ENCODE peak calls at places on chromosome 15, in nine cellular contexts. S is K562, O is HepG2, K is H9, J is IMR-90, X is DND-41, U is SK-N-SH, C is neural progenitor cell, Y is endothelial cell of umbilical vein. F is an unnamed sample.

GRCh38 chr15:41828747-41829270 is 917 bp downstream of the JMJD7 start:
- DNase-seq in S (no peak), O (no peak), K (no peak), J (peak; percentile 32), X (no peak), U (no peak), C (no peak), Y (peak; percentile 55), F (peak; percentile 26)

GRCh38 chr15:95610945-95611344 is 719.6 kb upstream of the NR2F2 start:
- DNase-seq in S (no peak), O (no peak), K (no peak), J (no peak), X (no peak), U (no peak), C (peak; percentile 74), Y (no peak), F (no peak)

GRCh38 chr15:42775431-42775830 is 38.5 kb upstream of the CDAN1 start:
- DNase-seq in S (no peak), O (no peak), K (no peak), J (no peak), X (no peak), U (no peak), C (no peak), Y (no peak), F (no peak)

GRCh38 chr15:31511707-31512310 is 185.2 kb downstream of the KLF13 start:
- DNase-seq in S (no peak), O (no peak), K (peak; percentile 6), J (no peak), X (no peak), U (no peak), C (no peak), Y (peak; percentile 33), F (no peak)

GRCh38 chr15:74130089-74130848 is at the start of gene ISLR2:
- DNase-seq in S (peak; percentile 45), O (no peak), K (no peak), J (no peak), X (no peak), U (peak; percentile 87), C (peak; percentile 67), Y (no peak), F (no peak)

GRCh38 chr15:25796395-25796794 is 66.7 kb downstream of the ATP10A start:
- DNase-seq in S (no peak), O (no peak), K (peak; percentile 7), J (no peak), X (no peak), U (no peak), C (no peak), Y (no peak), F (no peak)

GRCh38 chr15:33226559-33227181 is 32.2 kb upstream of the FMN1 start:
- DNase-seq in S (peak; percentile 10), O (no peak), K (peak; percentile 33), J (no peak), X (peak; percentile 70), U (peak; percentile 32), C (peak; percentile 33), Y (peak; percentile 58), F (peak; percentile 54)

GRCh38 chr15:99385865-99386264 is 134.6 kb downstream of the LRRC28 start:
- DNase-seq in S (no peak), O (peak; percentile 51), K (no peak), J (peak; percentile 52), X (no peak), U (no peak), C (no peak), Y (peak; percentile 53), F (no peak)

GRCh38 chr15:43550527-43551363 is 33.3 kb downstream of the MAP1A start:
- DNase-seq in S (no peak), O (no peak), K (no peak), J (peak; percentile 59), X (no peak), U (no peak), C (no peak), Y (no peak), F (no peak)

GRCh38 chr15:59996498-59997041 is 7.5 kb upstream of the FOXB1 start:
- DNase-seq in S (no peak), O (peak; percentile 14), K (peak; percentile 54), J (no peak), X (no peak), U (peak; percentile 15), C (no peak), Y (no peak), F (no peak)

GRCh38 chr15:79960502-79961217 is 10.3 kb downstream of the BCL2A1 start:
- DNase-seq in S (no peak), O (peak; percentile 45), K (no peak), J (peak; percentile 28), X (no peak), U (no peak), C (no peak), Y (no peak), F (no peak)
- H3K4me1 ChIP-seq in S (no peaks in the 10 kb centered on the region), O (peaks cover 37% of the 10 kb centered on the region), K (no peaks in the 10 kb centered on the region), J (peaks cover 6% of the 10 kb centered on the region), X (no peaks in the 10 kb centered on the region), U (no peaks in the 10 kb centered on the region), C (no peaks in the 10 kb centered on the region), Y (no peaks in the 10 kb centered on the region), F (no peaks in the 10 kb centered on the region)

DNA sequence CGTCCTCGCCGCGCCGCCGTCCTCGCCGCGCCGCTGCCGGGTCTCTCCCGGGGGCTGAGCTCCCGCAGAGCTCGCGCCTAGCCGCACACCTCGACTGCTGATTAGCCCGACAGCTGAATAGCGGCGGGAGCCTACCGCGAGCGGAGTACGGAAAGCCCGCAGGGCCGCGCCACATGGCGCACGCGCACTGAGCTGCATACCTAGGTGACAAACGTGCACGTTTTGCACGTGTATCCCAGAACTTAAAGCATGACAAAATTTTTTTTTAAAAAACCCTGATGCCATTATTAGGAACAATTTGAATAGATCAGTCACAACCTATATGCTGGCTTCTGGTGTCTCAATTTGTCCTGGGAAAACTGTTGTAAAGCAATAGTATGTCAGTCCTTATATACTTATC is at the start of gene GOLGA8A:
- DNase-seq in S (peak; percentile 88), O (peak; percentile 26), K (peak; percentile 70), J (peak; percentile 51), X (no peak), U (peak; percentile 85), C (peak; percentile 89), Y (peak; percentile 81), F (peak; percentile 55)
- H3K9ac ChIP-seq in S (peak within 1 kb of the TSS; percentile 75), O (peak within 1 kb of the TSS; percentile 49), K (no peak within 1 kb of the TSS), J (peak within 1 kb of the TSS; percentile 9), X (no peak within 1 kb of the TSS), U (peak within 1 kb of the TSS; percentile 53), C (peak within 1 kb of the TSS; percentile 68), Y (peak within 1 kb of the TSS; percentile 31), F (peak within 1 kb of the TSS; percentile 13)

DNA sequence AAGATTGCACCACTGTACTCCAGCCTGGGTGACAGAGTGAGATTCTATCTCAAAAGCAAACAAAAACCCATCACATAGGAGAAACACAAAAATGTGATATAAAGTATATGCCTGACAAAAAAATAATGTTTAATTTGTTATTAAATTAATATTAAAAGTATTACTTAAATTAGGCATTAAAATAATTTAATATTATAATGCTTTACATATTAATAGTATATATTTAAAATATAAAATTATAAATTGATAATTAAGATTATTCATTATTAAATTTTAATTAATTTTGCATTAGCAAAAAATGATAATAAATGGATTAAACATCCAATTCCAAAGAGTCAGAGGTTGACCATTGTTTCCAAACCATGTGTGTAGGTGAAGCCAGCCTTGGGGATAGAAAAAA is 22.0 kb upstream of the GABRA5 start:
- DNase-seq in S (no peak), O (no peak), K (no peak), J (no peak), X (no peak), U (no peak), C (no peak), Y (no peak), F (no peak)
- TF ChIP-seq CTCF in S (no peak), O (no peak), K (no peak), J (no peak), X (no peak), U (no peak), C (no peak), Y (no peak), F (no peak)

GRCh38 chr15:78574944-78575343 is 9.6 kb downstream of the CHRNA5 start:
- DNase-seq in S (no peak), O (no peak), K (no peak), J (no peak), X (no peak), U (no peak), C (no peak), Y (no peak), F (no peak)

GRCh38 chr15:78567541-78567940 is 2.2 kb downstream of the CHRNA5 start:
- DNase-seq in S (no peak), O (no peak), K (no peak), J (no peak), X (no peak), U (no peak), C (no peak), Y (no peak), F (no peak)

GRCh38 chr15:78571382-78571781 is 6.1 kb downstream of the CHRNA5 start:
- DNase-seq in S (no peak), O (no peak), K (no peak), J (no peak), X (no peak), U (no peak), C (no peak), Y (no peak), F (no peak)

GRCh38 chr15:78565951-78566774 is 843 bp downstream of the CHRNA5 start:
- DNase-seq in S (peak; percentile 18), O (peak; percentile 24), K (peak; percentile 40), J (peak; percentile 3), X (no peak), U (peak; percentile 58), C (peak; percentile 53), Y (peak; percentile 42), F (peak; percentile 50)

GRCh38 chr15:78570710-78571109 is 5.4 kb downstream of the CHRNA5 start:
- DNase-seq in S (no peak), O (no peak), K (no peak), J (no peak), X (no peak), U (no peak), C (no peak), Y (no peak), F (no peak)
- H3K4me1 ChIP-seq in S (peaks cover 8% of the 10 kb centered on the region), O (peaks cover 10% of the 10 kb centered on the region), K (no peaks in the 10 kb centered on the region), J (no peaks in the 10 kb centered on the region), X (peaks cover 19% of the 10 kb centered on the region), U (peaks cover 7% of the 10 kb centered on the region), C (peaks cover 8% of the 10 kb centered on the region), Y (peaks cover 9% of the 10 kb centered on the region), F (no peaks in the 10 kb centered on the region)

GRCh38 chr15:67784057-67784781 is 41.1 kb upstream of the SKOR1 start:
- DNase-seq in S (no peak), O (no peak), K (no peak), J (no peak), X (peak; percentile 92), U (no peak), C (no peak), Y (no peak), F (no peak)

GRCh38 chr15:67783303-67783702 is 42.0 kb upstream of the SKOR1 start:
- DNase-seq in S (no peak), O (no peak), K (no peak), J (no peak), X (peak; percentile 90), U (no peak), C (no peak), Y (no peak), F (no peak)

GRCh38 chr15:67782592-67782991 is 42.7 kb upstream of the SKOR1 start:
- DNase-seq in S (no peak), O (no peak), K (no peak), J (no peak), X (no peak), U (no peak), C (peak; percentile 69), Y (no peak), F (no peak)

GRCh38 chr15:67781061-67781460 is 44.2 kb upstream of the SKOR1 start:
- DNase-seq in S (no peak), O (no peak), K (no peak), J (no peak), X (no peak), U (no peak), C (no peak), Y (no peak), F (no peak)

GRCh38 chr15:67781907-67782559 is 43.3 kb upstream of the SKOR1 start:
- DNase-seq in S (no peak), O (no peak), K (no peak), J (no peak), X (no peak), U (no peak), C (peak; percentile 76), Y (no peak), F (no peak)
- H3K9ac ChIP-seq in S (no peak overlapping the region), O (no peak overlapping the region), K (no peak overlapping the region), J (no peak overlapping the region), X (peak overlapping the region; percentile 69), U (no peak overlapping the region), C (no peak overlapping the region), Y (no peak overlapping the region), F (no peak overlapping the region)

F was measured in mammary epithelial cell.